ENCODE peak calls at places on chromosomes 16 and 17, in eight cellular contexts. One of them, this sample, is unnamed.
A peak's percentile ranks its signal among the peaks of the same experiment; 100 is the strongest.

GRCh38 chr17:79621151-79621940 is 10.5 kb upstream of the RBFOX3 start:
- DNase-seq in T-helper 2 cell: no peak
- DNase-seq in effector memory CD8-positive, alpha-beta T cell: no peak
- DNase-seq in OCI-LY7: no peak
- DNase-seq in CD8-positive, alpha-beta T cell: no peak
- DNase-seq in NCI-H1092: no peak
- DNase-seq in C1 segment of cervical spinal cord: no peak
- DNase-seq in RPMI8226: no peak
- DNase-seq in this sample: no peak

GRCh38 chr17:65314212-65314611 is 177.0 kb downstream of the RGS9 start:
- DNase-seq in T-helper 2 cell: no peak
- DNase-seq in C1 segment of cervical spinal cord: no peak
- DNase-seq in RPMI8226: no peak
- DNase-seq in CD8-positive, alpha-beta T cell: no peak
- DNase-seq in effector memory CD8-positive, alpha-beta T cell: no peak
- DNase-seq in OCI-LY7: no peak
- DNase-seq in NCI-H1092: no peak
- DNase-seq in this sample: no peak

GRCh38 chr17:63356275-63356905 is 89.7 kb downstream of the CYB561 start:
- DNase-seq in CD8-positive, alpha-beta T cell: no peak
- DNase-seq in NCI-H1092: no peak
- DNase-seq in effector memory CD8-positive, alpha-beta T cell: no peak
- DNase-seq in OCI-LY7: no peak
- DNase-seq in RPMI8226: no peak
- DNase-seq in C1 segment of cervical spinal cord: no peak
- DNase-seq in T-helper 2 cell: no peak
- DNase-seq in this sample: no peak

GRCh38 chr17:10013360-10014112 is 108.5 kb upstream of the RCVRN start:
- DNase-seq in CD8-positive, alpha-beta T cell: no peak
- DNase-seq in effector memory CD8-positive, alpha-beta T cell: no peak
- DNase-seq in RPMI8226: peak; percentile 17
- DNase-seq in NCI-H1092: no peak
- DNase-seq in T-helper 2 cell: no peak
- DNase-seq in OCI-LY7: no peak
- DNase-seq in C1 segment of cervical spinal cord: no peak
- DNase-seq in this sample: no peak

GRCh38 chr17:82881900-82882714 is 42.3 kb upstream of the ZNF750 start:
- DNase-seq in T-helper 2 cell: no peak
- DNase-seq in CD8-positive, alpha-beta T cell: no peak
- DNase-seq in RPMI8226: no peak
- DNase-seq in OCI-LY7: no peak
- DNase-seq in NCI-H1092: no peak
- DNase-seq in C1 segment of cervical spinal cord: peak; percentile 18
- DNase-seq in effector memory CD8-positive, alpha-beta T cell: no peak
- DNase-seq in this sample: peak; percentile 64

GRCh38 chr17:17784599-17785264 is 52.1 kb downstream of the SREBF1 start:
- DNase-seq in NCI-H1092: no peak
- DNase-seq in CD8-positive, alpha-beta T cell: peak; percentile 17
- DNase-seq in OCI-LY7: peak; percentile 82
- DNase-seq in RPMI8226: peak; percentile 37
- DNase-seq in effector memory CD8-positive, alpha-beta T cell: no peak
- DNase-seq in T-helper 2 cell: no peak
- DNase-seq in C1 segment of cervical spinal cord: no peak
- DNase-seq in this sample: peak; percentile 45

GRCh38 chr16:85137323-85138072 is 25.2 kb upstream of the CIBAR2 start:
- DNase-seq in C1 segment of cervical spinal cord: peak; percentile 80
- DNase-seq in effector memory CD8-positive, alpha-beta T cell: no peak
- DNase-seq in CD8-positive, alpha-beta T cell: no peak
- DNase-seq in T-helper 2 cell: no peak
- DNase-seq in RPMI8226: no peak
- DNase-seq in NCI-H1092: no peak
- DNase-seq in OCI-LY7: no peak
- DNase-seq in this sample: peak; percentile 93

GRCh38 chr17:61235821-61236197 is 163.8 kb upstream of the TBX2 start:
- DNase-seq in T-helper 2 cell: no peak
- DNase-seq in OCI-LY7: no peak
- DNase-seq in NCI-H1092: no peak
- DNase-seq in RPMI8226: no peak
- DNase-seq in C1 segment of cervical spinal cord: no peak
- DNase-seq in CD8-positive, alpha-beta T cell: no peak
- DNase-seq in effector memory CD8-positive, alpha-beta T cell: no peak
- DNase-seq in this sample: peak; percentile 71

GRCh38 chr17:48023408-48024148 is 14.0 kb downstream of the COPZ2 start:
- DNase-seq in OCI-LY7: peak; percentile 71
- DNase-seq in effector memory CD8-positive, alpha-beta T cell: no peak
- DNase-seq in T-helper 2 cell: peak; percentile 29
- DNase-seq in NCI-H1092: peak; percentile 83
- DNase-seq in CD8-positive, alpha-beta T cell: peak; percentile 34
- DNase-seq in C1 segment of cervical spinal cord: peak; percentile 77
- DNase-seq in RPMI8226: peak; percentile 92
- DNase-seq in this sample: peak; percentile 92

GRCh38 chr16:30131869-30132475 is 9.0 kb upstream of the MAPK3 start:
- DNase-seq in OCI-LY7: no peak
- DNase-seq in effector memory CD8-positive, alpha-beta T cell: no peak
- DNase-seq in T-helper 2 cell: no peak
- DNase-seq in CD8-positive, alpha-beta T cell: no peak
- DNase-seq in NCI-H1092: peak; percentile 92
- DNase-seq in C1 segment of cervical spinal cord: no peak
- DNase-seq in RPMI8226: peak; percentile 70
- DNase-seq in this sample: no peak

GRCh38 chr17:61580502-61580901 is 10.5 kb downstream of the NACA2 start:
- DNase-seq in OCI-LY7: no peak
- DNase-seq in C1 segment of cervical spinal cord: no peak
- DNase-seq in effector memory CD8-positive, alpha-beta T cell: no peak
- DNase-seq in NCI-H1092: no peak
- DNase-seq in RPMI8226: no peak
- DNase-seq in CD8-positive, alpha-beta T cell: no peak
- DNase-seq in T-helper 2 cell: no peak
- DNase-seq in this sample: no peak

GRCh38 chr17:79923974-79924638 is 84.9 kb upstream of the CBX4 start:
- DNase-seq in C1 segment of cervical spinal cord: no peak
- DNase-seq in RPMI8226: peak; percentile 70
- DNase-seq in T-helper 2 cell: no peak
- DNase-seq in effector memory CD8-positive, alpha-beta T cell: peak; percentile 27
- DNase-seq in CD8-positive, alpha-beta T cell: peak; percentile 25
- DNase-seq in OCI-LY7: peak; percentile 55
- DNase-seq in NCI-H1092: no peak
- DNase-seq in this sample: no peak

GRCh38 chr17:14205992-14206461 is 30.6 kb downstream of the CDRT15 start:
- DNase-seq in RPMI8226: no peak
- DNase-seq in CD8-positive, alpha-beta T cell: peak; percentile 80
- DNase-seq in NCI-H1092: peak; percentile 6
- DNase-seq in T-helper 2 cell: peak; percentile 70
- DNase-seq in effector memory CD8-positive, alpha-beta T cell: peak; percentile 63
- DNase-seq in OCI-LY7: no peak
- DNase-seq in C1 segment of cervical spinal cord: peak; percentile 19
- DNase-seq in this sample: peak; percentile 34

GRCh38 chr17:30236807-30237206 is 1.3 kb upstream of the SLC6A4 start:
- DNase-seq in C1 segment of cervical spinal cord: no peak
- DNase-seq in NCI-H1092: peak; percentile 26
- DNase-seq in T-helper 2 cell: no peak
- DNase-seq in effector memory CD8-positive, alpha-beta T cell: no peak
- DNase-seq in RPMI8226: peak; percentile 48
- DNase-seq in CD8-positive, alpha-beta T cell: no peak
- DNase-seq in OCI-LY7: no peak
- DNase-seq in this sample: peak; percentile 15

GRCh38 chr17:78214016-78214705 is at the start of gene BIRC5:
- DNase-seq in NCI-H1092: peak; percentile 89
- DNase-seq in C1 segment of cervical spinal cord: peak; percentile 73
- DNase-seq in effector memory CD8-positive, alpha-beta T cell: peak; percentile 92
- DNase-seq in T-helper 2 cell: peak; percentile 86
- DNase-seq in RPMI8226: peak; percentile 96
- DNase-seq in CD8-positive, alpha-beta T cell: peak; percentile 91
- DNase-seq in OCI-LY7: peak; percentile 97
- DNase-seq in this sample: peak; percentile 92

GRCh38 chr16:3542153-3542550 is 35.1 kb downstream of the NLRC3 start:
- DNase-seq in CD8-positive, alpha-beta T cell: no peak
- DNase-seq in C1 segment of cervical spinal cord: no peak
- DNase-seq in RPMI8226: no peak
- DNase-seq in T-helper 2 cell: no peak
- DNase-seq in OCI-LY7: no peak
- DNase-seq in NCI-H1092: no peak
- DNase-seq in effector memory CD8-positive, alpha-beta T cell: no peak
- DNase-seq in this sample: no peak

GRCh38 chr17:17132746-17133145 is 73.4 kb downstream of the PLD6 start:
- DNase-seq in CD8-positive, alpha-beta T cell: no peak
- DNase-seq in RPMI8226: no peak
- DNase-seq in NCI-H1092: no peak
- DNase-seq in C1 segment of cervical spinal cord: no peak
- DNase-seq in effector memory CD8-positive, alpha-beta T cell: no peak
- DNase-seq in T-helper 2 cell: no peak
- DNase-seq in OCI-LY7: no peak
- DNase-seq in this sample: peak; percentile 79

GRCh38 chr16:17432902-17433576 is 37.7 kb downstream of the XYLT1 start:
- DNase-seq in NCI-H1092: no peak
- DNase-seq in C1 segment of cervical spinal cord: no peak
- DNase-seq in OCI-LY7: no peak
- DNase-seq in effector memory CD8-positive, alpha-beta T cell: no peak
- DNase-seq in RPMI8226: no peak
- DNase-seq in T-helper 2 cell: no peak
- DNase-seq in CD8-positive, alpha-beta T cell: no peak
- DNase-seq in this sample: no peak

GRCh38 chr17:63124536-63124935 is 158.5 kb downstream of the TANC2 start:
- DNase-seq in C1 segment of cervical spinal cord: no peak
- DNase-seq in OCI-LY7: no peak
- DNase-seq in T-helper 2 cell: no peak
- DNase-seq in NCI-H1092: no peak
- DNase-seq in CD8-positive, alpha-beta T cell: no peak
- DNase-seq in RPMI8226: no peak
- DNase-seq in effector memory CD8-positive, alpha-beta T cell: no peak
- DNase-seq in this sample: no peak

GRCh38 chr17:79537061-79537460 is 73.8 kb downstream of the RBFOX3 start:
- DNase-seq in effector memory CD8-positive, alpha-beta T cell: no peak
- DNase-seq in NCI-H1092: no peak
- DNase-seq in RPMI8226: no peak
- DNase-seq in C1 segment of cervical spinal cord: no peak
- DNase-seq in OCI-LY7: no peak
- DNase-seq in T-helper 2 cell: no peak
- DNase-seq in CD8-positive, alpha-beta T cell: no peak
- DNase-seq in this sample: no peak

This sample was measured in Ammon's horn.